ENCODE peak calls at places on chromosome 14, in seven cellular contexts. N is testis, I is tibial artery, W is hepatocyte, S is DND-41, A is left lung, C is mammary epithelial cell. P is an unnamed sample.

GRCh38 chr14:33435911-33436310 is 497.2 kb downstream of the NPAS3 start:
- DNase-seq in A (no peak), I (no peak), S (no peak), N (no peak), C (peak), W (no peak), P (no peak)

GRCh38 chr14:30907659-30908057 is 33.3 kb downstream of the COCH start:
- DNase-seq in C (no peak), A (no peak), W (no peak), I (no peak), S (no peak), N (no peak), P (no peak)

GRCh38 chr14:91882776-91883175 is 15.4 kb upstream of the TC2N start:
- DNase-seq in C (no peak), N (no peak), I (no peak), A (no peak), W (no peak), S (no peak), P (no peak)

GRCh38 chr14:50318031-50318626 is 6.0 kb downstream of the DMAC2L start:
- DNase-seq in N (no peak), W (peak), C (peak), A (no peak), I (no peak), S (no peak), P (no peak)

GRCh38 chr14:50955373-50956043 is 11.2 kb upstream of the PYGL start:
- DNase-seq in C (peak), W (peak), S (peak), A (peak), N (peak), I (no peak), P (peak)

GRCh38 chr14:36361210-36361853 is 40.9 kb upstream of the MBIP start:
- DNase-seq in C (no peak), I (no peak), A (no peak), S (no peak), N (no peak), W (no peak), P (no peak)

GRCh38 chr14:25090716-25091454 is 40.9 kb upstream of the STXBP6 start:
- DNase-seq in I (no peak), A (no peak), N (peak), C (peak), S (no peak), W (peak), P (no peak)

GRCh38 chr14:93683241-93683640 is 105.0 kb downstream of the PRIMA1 start:
- DNase-seq in W (no peak), N (peak), A (no peak), S (peak), C (no peak), I (no peak), P (no peak)

GRCh38 chr14:55212611-55213010 is 21.2 kb upstream of the DLGAP5 start:
- DNase-seq in A (no peak), S (no peak), I (no peak), N (no peak), W (no peak), C (peak), P (no peak)

GRCh38 chr14:21208554-21208953 is 52.7 kb upstream of the OR5AU1 start:
- DNase-seq in W (no peak), N (no peak), I (no peak), A (no peak), S (no peak), C (no peak), P (no peak)

GRCh38 chr14:68610251-68610793 is 182.5 kb downstream of the ZFP36L1 start:
- DNase-seq in A (no peak), N (no peak), S (no peak), C (no peak), I (peak), W (no peak), P (no peak)

GRCh38 chr14:31766315-31766892 is 205.2 kb downstream of the NUBPL start:
- DNase-seq in S (no peak), N (no peak), C (no peak), W (no peak), A (no peak), I (no peak), P (no peak)

GRCh38 chr14:22112004-22112403 is 438.4 kb upstream of the OR4E1 start:
- DNase-seq in S (peak), W (peak), A (no peak), C (no peak), I (no peak), N (peak), P (no peak)

GRCh38 chr14:55718551-55718950 is 138.5 kb downstream of the KTN1 start:
- DNase-seq in C (no peak), W (no peak), S (no peak), A (no peak), I (no peak), N (no peak), P (no peak)

GRCh38 chr14:85415015-85415712 is 114.8 kb upstream of the FLRT2 start:
- DNase-seq in N (peak), S (no peak), I (no peak), W (peak), C (peak), A (no peak), P (no peak)

GRCh38 chr14:68157971-68158371 is 338.4 kb downstream of the RAD51B start:
- DNase-seq in W (no peak), C (peak), A (no peak), S (no peak), I (no peak), N (no peak), P (no peak)

GRCh38 chr14:33916663-33917565 is 34.0 kb downstream of the EGLN3 start:
- DNase-seq in W (no peak), I (no peak), S (no peak), N (no peak), A (no peak), C (peak), P (peak)

GRCh38 chr14:66216763-66217162 is 269.4 kb upstream of the CCDC196 start:
- DNase-seq in I (no peak), A (no peak), N (no peak), S (no peak), W (no peak), C (no peak), P (no peak)

GRCh38 chr14:32022938-32023466 is 54.1 kb upstream of the ARHGAP5 start:
- DNase-seq in N (no peak), W (no peak), S (no peak), C (no peak), I (no peak), A (no peak), P (no peak)

GRCh38 chr14:68520637-68521556 is 272.0 kb downstream of the ZFP36L1 start:
- DNase-seq in C (peak), I (no peak), N (no peak), W (peak), S (no peak), A (no peak), P (no peak)

GRCh38 chr14:38790916-38791315 is 312.1 kb downstream of the SEC23A start:
- DNase-seq in I (no peak), C (no peak), W (no peak), N (no peak), S (no peak), A (no peak), P (no peak)

GRCh38 chr14:69712637-69713088 is 54.3 kb upstream of the SRSF5 start:
- DNase-seq in I (no peak), N (peak), W (no peak), S (peak), C (peak), A (peak), P (peak)

GRCh38 chr14:69713976-69714716 is 52.8 kb upstream of the SRSF5 start:
- DNase-seq in I (no peak), W (no peak), N (no peak), C (no peak), A (no peak), S (no peak), P (no peak)

GRCh38 chr14:69712217-69712565 is 54.8 kb upstream of the SRSF5 start:
- DNase-seq in N (no peak), C (no peak), I (no peak), S (no peak), W (no peak), A (no peak), P (no peak)

GRCh38 chr14:69711471-69712216 is 55.3 kb upstream of the SRSF5 start:
- DNase-seq in N (no peak), I (peak), A (peak), S (no peak), W (no peak), C (no peak), P (peak)

DNA sequence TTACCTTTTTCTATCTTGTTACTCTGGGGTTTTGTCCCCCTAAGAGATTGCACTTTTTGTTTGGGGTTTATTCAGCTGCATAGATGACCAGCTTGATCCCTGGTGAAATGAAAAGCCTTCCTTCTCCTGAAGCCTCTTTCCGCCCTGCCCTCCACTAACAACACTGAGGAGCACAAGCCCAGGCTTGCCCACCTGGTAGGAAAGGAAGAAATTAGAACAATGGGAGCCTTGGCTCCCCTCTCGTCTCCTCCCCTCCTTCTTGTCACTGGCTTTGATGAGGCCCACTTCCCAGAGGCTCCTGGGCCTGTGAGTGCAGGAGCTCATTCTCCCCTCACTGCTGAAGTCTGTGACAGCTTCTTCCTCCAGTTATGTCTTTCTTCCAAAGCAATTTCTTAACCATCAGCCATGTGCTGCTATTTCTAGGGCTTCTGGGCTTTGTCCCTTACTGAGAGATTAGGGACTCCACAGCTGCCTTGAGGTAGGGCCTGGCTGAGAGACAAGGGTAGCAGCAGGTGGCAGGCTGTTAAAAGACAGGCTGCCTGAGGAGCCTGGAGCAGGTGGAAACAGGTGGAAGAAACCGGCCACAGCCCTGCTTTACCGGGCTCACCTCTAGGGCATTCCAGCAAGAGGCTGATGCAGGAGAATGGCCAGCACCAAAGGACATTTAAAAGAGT is 53.7 kb upstream of the SRSF5 start:
- DNase-seq in A (no peak), W (no peak), N (no peak), S (no peak), C (peak), I (no peak), P (no peak)
- H3K4me3 ChIP-seq in A (no peak), W (no peak), N (no peak), S (no peak), C (no peak), I (no peak), P (no peak)

DNA sequence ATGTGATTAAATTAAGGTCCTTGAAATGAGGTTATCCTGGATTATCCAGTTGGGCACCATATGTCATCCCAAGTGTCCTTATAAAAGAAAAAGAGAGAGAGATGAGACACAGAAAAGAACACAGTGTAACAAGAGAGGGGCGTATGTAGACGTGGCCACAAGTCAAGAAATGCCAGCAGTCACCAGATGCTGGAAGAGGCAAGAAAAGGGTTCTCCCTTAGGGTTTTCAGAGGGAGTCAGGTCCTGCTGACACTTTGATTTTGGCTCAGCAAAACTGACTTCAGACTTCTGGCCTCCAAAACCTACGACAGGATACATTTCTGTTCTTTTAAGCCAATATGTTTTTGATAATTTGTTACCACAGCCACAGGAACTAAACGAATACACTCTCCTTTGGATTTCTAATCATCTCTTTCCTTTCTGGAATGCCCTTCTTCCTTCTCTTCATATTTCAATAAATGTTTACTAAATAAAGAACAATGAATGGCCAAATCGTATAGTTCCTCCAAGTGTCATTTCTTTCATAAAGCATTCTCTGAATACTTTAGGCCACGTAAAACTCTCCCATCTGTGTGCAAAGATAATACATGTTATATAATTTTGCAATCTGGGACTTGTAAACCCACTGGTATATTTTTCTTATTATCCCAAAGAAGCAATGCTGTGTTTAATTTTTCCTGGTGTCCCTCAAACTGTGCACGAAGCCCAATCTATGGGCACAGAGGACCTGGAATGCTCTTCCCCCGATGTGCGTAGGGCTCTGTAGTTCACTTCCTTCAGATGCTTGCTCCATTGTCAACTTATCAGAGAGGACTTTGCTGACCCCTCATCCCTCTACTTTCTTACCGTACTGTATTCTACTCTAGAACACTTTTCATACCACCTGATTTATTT is 303.6 kb downstream of the CEP128 start:
- DNase-seq in N (no peak), W (no peak), S (no peak), A (no peak), C (no peak), I (no peak), P (no peak)
- H3K27ac ChIP-seq in N (no peak), W (no peak), S (no peak), A (no peak), C (peak), I (no peak), P (no peak)

GRCh38 chr14:95614335-95614734 is 71.9 kb upstream of the TCL1B start:
- DNase-seq in W (peak), S (no peak), I (no peak), A (no peak), N (no peak), C (peak), P (no peak)
- TF ChIP-seq CTCF in W (peak), S (no peak), I (no peak), A (no peak), N (no peak), C (no peak), P (no peak)

GRCh38 chr14:23470947-23471346 is 1.4 kb downstream of the NGDN start:
- DNase-seq in N (no peak), I (no peak), C (no peak), W (no peak), S (no peak), A (no peak), P (no peak)

GRCh38 chr14:23469906-23470403 is 452 bp downstream of the NGDN start:
- DNase-seq in N (no peak), S (no peak), I (no peak), C (no peak), A (no peak), W (peak), P (no peak)

GRCh38 chr14:23469127-23469905 is at the start of gene NGDN:
- DNase-seq in C (peak), N (peak), W (peak), A (peak), S (peak), I (peak), P (peak)

GRCh38 chr14:23465261-23465660 is 4.2 kb upstream of the NGDN start:
- DNase-seq in C (no peak), W (no peak), N (peak), I (no peak), A (no peak), S (no peak), P (no peak)

DNA sequence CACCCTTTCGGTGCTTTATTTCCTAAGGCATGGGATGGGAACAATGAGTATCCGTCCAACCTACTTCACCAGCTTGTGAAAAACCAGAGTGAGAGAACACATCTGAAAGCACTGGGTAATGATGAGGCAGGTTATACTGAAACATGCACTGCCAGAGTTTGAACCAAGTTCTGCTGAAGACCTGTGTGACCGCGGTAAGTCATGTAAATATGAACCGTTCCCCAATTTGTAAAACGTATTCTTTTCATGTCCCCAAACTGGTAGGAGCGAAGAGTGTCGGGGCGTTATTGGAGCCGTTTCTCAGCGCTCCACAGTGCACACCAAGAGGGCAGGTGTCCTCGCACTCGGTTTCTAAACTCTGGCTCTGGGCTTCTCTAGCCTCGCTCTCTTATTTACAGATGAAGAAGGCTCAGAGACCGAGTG is 788 bp upstream of the NGDN start:
- DNase-seq in A (no peak), I (no peak), N (no peak), C (no peak), W (no peak), S (no peak), P (no peak)
- H3K4me3 ChIP-seq in A (peak), I (peak), N (peak), C (peak), W (no peak), S (peak), P (peak)

DNA sequence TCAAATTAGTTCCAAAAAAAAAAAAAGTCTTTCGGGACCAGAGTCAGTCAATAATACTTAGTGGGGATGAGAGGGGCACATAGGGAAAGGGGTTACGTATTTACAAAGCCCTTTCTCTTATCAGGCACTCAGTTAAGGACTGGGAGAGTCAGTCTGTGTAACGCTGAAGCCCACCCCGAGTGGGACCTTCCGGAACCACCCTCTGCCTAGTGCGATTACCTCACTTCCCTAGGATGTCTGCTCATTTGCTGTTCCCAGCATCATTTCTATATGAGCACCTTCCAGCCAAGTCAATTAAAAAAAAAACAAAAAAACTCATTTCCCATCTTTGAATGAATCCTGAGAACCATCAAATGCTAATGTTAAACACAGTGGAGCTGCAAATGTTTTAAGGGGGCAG is 76.9 kb downstream of the BMP4 start:
- DNase-seq in N (no peak), C (no peak), S (no peak), W (no peak), I (no peak), A (no peak), P (peak)
- H3K27ac ChIP-seq in N (no peak), C (no peak), S (peak), W (no peak), I (no peak), A (no peak), P (peak)

DNA sequence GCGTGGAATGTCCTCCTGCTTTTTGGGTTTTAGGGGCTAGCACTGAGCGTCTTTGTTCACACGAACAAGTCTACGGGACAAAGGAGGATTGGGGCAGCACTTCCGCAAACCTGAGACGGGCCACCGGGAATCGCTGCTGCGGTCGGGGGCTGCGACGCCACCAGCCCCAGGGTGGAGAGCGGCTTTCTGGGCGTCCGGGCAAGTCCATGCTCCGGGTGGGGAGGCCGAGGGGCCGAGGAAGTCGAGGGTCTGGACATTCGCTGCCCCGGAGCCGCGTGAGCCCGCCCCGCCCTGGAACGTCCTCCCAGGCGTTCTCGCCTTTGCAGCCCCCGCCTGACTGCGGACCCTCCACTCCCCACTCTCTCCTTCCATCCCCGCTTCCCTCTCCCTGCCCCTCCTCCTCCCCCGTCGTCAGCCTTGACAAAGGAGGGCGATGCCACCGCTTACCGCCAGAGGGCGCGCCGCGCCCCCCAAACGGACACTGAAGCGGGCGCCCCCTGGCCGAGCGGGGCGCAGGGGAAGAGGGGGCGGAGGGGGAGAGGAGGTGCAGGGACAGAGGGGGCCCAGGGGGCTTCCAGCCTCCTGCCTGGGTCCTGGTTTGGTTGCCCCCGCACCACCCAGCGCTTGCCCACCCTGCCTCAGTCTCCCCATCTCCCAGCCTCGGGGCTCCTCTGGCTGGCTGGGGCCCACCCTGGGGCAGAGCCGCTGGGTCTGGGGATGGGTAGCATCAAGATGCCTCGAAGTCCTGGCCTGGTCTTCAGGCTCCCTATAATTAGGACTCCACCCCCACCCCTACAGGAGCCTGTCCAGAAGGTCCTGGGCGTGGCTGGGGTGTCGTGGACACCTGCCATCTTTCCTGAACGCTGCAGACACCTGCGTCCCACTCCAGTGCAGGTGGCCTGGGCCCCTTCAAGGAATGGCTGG is 39.1 kb upstream of the INF2 start:
- DNase-seq in C (no peak), I (peak), S (peak), A (peak), W (peak), N (peak), P (peak)
- TF ChIP-seq CTCF in C (peak), I (peak), S (peak), A (peak), W (peak), N (peak), P (peak)